ENCODE peak calls at places on chromosome 2, in eight cellular contexts. One of them, this sample, is unnamed.

GRCh38 chr2:143300531-143300930 is 171.3 kb downstream of the ARHGAP15 start:
- DNase-seq in ovary: no peak
- DNase-seq in RWPE1: no peak
- DNase-seq in activated CD4-positive, alpha-beta T cell treated with anti-CD3 and anti-CD28 coated beads for 48 hours: no peak
- DNase-seq in GM04503: no peak
- DNase-seq in activated effector memory CD4-positive, alpha-beta T cell treated with Interleukin-2 at 50 U/mL for 16 hours: no peak
- DNase-seq in hippocampal formation: no peak
- DNase-seq in stimulated activated CD8-positive, alpha-beta memory T cell treated with anti-CD3 and anti-CD28 coated beads, Interleukin-7, amount 100 ng/mL, for 1 hour: no peak
- DNase-seq in this sample: no peak

GRCh38 chr2:9770308-9771100 is 72.8 kb upstream of the TAF1B start:
- DNase-seq in ovary: peak
- DNase-seq in RWPE1: peak
- DNase-seq in activated CD4-positive, alpha-beta T cell treated with anti-CD3 and anti-CD28 coated beads for 48 hours: peak
- DNase-seq in GM04503: no peak
- DNase-seq in activated effector memory CD4-positive, alpha-beta T cell treated with Interleukin-2 at 50 U/mL for 16 hours: peak
- DNase-seq in hippocampal formation: peak
- DNase-seq in stimulated activated CD8-positive, alpha-beta memory T cell treated with anti-CD3 and anti-CD28 coated beads, Interleukin-7, amount 100 ng/mL, for 1 hour: no peak
- DNase-seq in this sample: peak

GRCh38 chr2:100785621-100786296 is 34.2 kb upstream of the NPAS2 start:
- DNase-seq in ovary: no peak
- DNase-seq in RWPE1: no peak
- DNase-seq in activated CD4-positive, alpha-beta T cell treated with anti-CD3 and anti-CD28 coated beads for 48 hours: no peak
- DNase-seq in GM04503: no peak
- DNase-seq in activated effector memory CD4-positive, alpha-beta T cell treated with Interleukin-2 at 50 U/mL for 16 hours: no peak
- DNase-seq in hippocampal formation: no peak
- DNase-seq in stimulated activated CD8-positive, alpha-beta memory T cell treated with anti-CD3 and anti-CD28 coated beads, Interleukin-7, amount 100 ng/mL, for 1 hour: no peak
- DNase-seq in this sample: no peak

GRCh38 chr2:47078541-47079482 is 76.3 kb downstream of the STPG4 start:
- DNase-seq in ovary: no peak
- DNase-seq in RWPE1: no peak
- DNase-seq in activated CD4-positive, alpha-beta T cell treated with anti-CD3 and anti-CD28 coated beads for 48 hours: no peak
- DNase-seq in GM04503: no peak
- DNase-seq in activated effector memory CD4-positive, alpha-beta T cell treated with Interleukin-2 at 50 U/mL for 16 hours: no peak
- DNase-seq in hippocampal formation: no peak
- DNase-seq in stimulated activated CD8-positive, alpha-beta memory T cell treated with anti-CD3 and anti-CD28 coated beads, Interleukin-7, amount 100 ng/mL, for 1 hour: no peak
- DNase-seq in this sample: no peak

GRCh38 chr2:80073134-80073561 is 231.4 kb downstream of the LRRTM1 start:
- DNase-seq in ovary: no peak
- DNase-seq in RWPE1: peak
- DNase-seq in activated CD4-positive, alpha-beta T cell treated with anti-CD3 and anti-CD28 coated beads for 48 hours: peak
- DNase-seq in GM04503: no peak
- DNase-seq in activated effector memory CD4-positive, alpha-beta T cell treated with Interleukin-2 at 50 U/mL for 16 hours: no peak
- DNase-seq in hippocampal formation: peak
- DNase-seq in stimulated activated CD8-positive, alpha-beta memory T cell treated with anti-CD3 and anti-CD28 coated beads, Interleukin-7, amount 100 ng/mL, for 1 hour: no peak
- DNase-seq in this sample: peak

GRCh38 chr2:105521616-105522015 is 122.8 kb upstream of the FHL2 start:
- DNase-seq in ovary: no peak
- DNase-seq in RWPE1: no peak
- DNase-seq in activated CD4-positive, alpha-beta T cell treated with anti-CD3 and anti-CD28 coated beads for 48 hours: no peak
- DNase-seq in GM04503: no peak
- DNase-seq in activated effector memory CD4-positive, alpha-beta T cell treated with Interleukin-2 at 50 U/mL for 16 hours: no peak
- DNase-seq in hippocampal formation: no peak
- DNase-seq in stimulated activated CD8-positive, alpha-beta memory T cell treated with anti-CD3 and anti-CD28 coated beads, Interleukin-7, amount 100 ng/mL, for 1 hour: no peak
- DNase-seq in this sample: no peak

GRCh38 chr2:75765798-75766197 is 55.1 kb upstream of the GCFC2 start:
- DNase-seq in ovary: no peak
- DNase-seq in RWPE1: no peak
- DNase-seq in activated CD4-positive, alpha-beta T cell treated with anti-CD3 and anti-CD28 coated beads for 48 hours: no peak
- DNase-seq in GM04503: no peak
- DNase-seq in activated effector memory CD4-positive, alpha-beta T cell treated with Interleukin-2 at 50 U/mL for 16 hours: no peak
- DNase-seq in hippocampal formation: no peak
- DNase-seq in stimulated activated CD8-positive, alpha-beta memory T cell treated with anti-CD3 and anti-CD28 coated beads, Interleukin-7, amount 100 ng/mL, for 1 hour: no peak
- DNase-seq in this sample: no peak

GRCh38 chr2:212423089-212423488 is 115.5 kb downstream of the ERBB4 start:
- DNase-seq in ovary: no peak
- DNase-seq in RWPE1: no peak
- DNase-seq in activated CD4-positive, alpha-beta T cell treated with anti-CD3 and anti-CD28 coated beads for 48 hours: no peak
- DNase-seq in GM04503: no peak
- DNase-seq in activated effector memory CD4-positive, alpha-beta T cell treated with Interleukin-2 at 50 U/mL for 16 hours: no peak
- DNase-seq in hippocampal formation: no peak
- DNase-seq in stimulated activated CD8-positive, alpha-beta memory T cell treated with anti-CD3 and anti-CD28 coated beads, Interleukin-7, amount 100 ng/mL, for 1 hour: no peak
- DNase-seq in this sample: no peak

GRCh38 chr2:201344663-201345366 is 12.3 kb downstream of the FLACC1 start:
- DNase-seq in ovary: no peak
- DNase-seq in RWPE1: peak
- DNase-seq in activated CD4-positive, alpha-beta T cell treated with anti-CD3 and anti-CD28 coated beads for 48 hours: no peak
- DNase-seq in GM04503: no peak
- DNase-seq in activated effector memory CD4-positive, alpha-beta T cell treated with Interleukin-2 at 50 U/mL for 16 hours: no peak
- DNase-seq in hippocampal formation: no peak
- DNase-seq in stimulated activated CD8-positive, alpha-beta memory T cell treated with anti-CD3 and anti-CD28 coated beads, Interleukin-7, amount 100 ng/mL, for 1 hour: no peak
- DNase-seq in this sample: no peak

GRCh38 chr2:62705859-62706720 is 577 bp downstream of the EHBP1 start:
- DNase-seq in ovary: peak
- DNase-seq in RWPE1: peak
- DNase-seq in activated CD4-positive, alpha-beta T cell treated with anti-CD3 and anti-CD28 coated beads for 48 hours: peak
- DNase-seq in GM04503: no peak
- DNase-seq in activated effector memory CD4-positive, alpha-beta T cell treated with Interleukin-2 at 50 U/mL for 16 hours: no peak
- DNase-seq in hippocampal formation: peak
- DNase-seq in stimulated activated CD8-positive, alpha-beta memory T cell treated with anti-CD3 and anti-CD28 coated beads, Interleukin-7, amount 100 ng/mL, for 1 hour: no peak
- DNase-seq in this sample: peak

This sample was measured in activated naive CD4-positive, alpha-beta T cell treated with anti-CD3 and anti-CD28 coated beads for 36 hours.